ENCODE peak calls at places on chromosomes 11 and 22, in five cellular contexts. E is CD8-positive, alpha-beta T cell; U is tibial artery; G is kidney epithelial cell; H is OCI-LY7. F is an unnamed sample.

GRCh38 chr11:74311352-74311926 is at the start of gene P4HA3:
- DNase-seq in E (no peak), U (peak), H (no peak), G (no peak), F (peak)

GRCh38 chr22:24553597-24554315 is 1.2 kb downstream of the GUCD1 start:
- DNase-seq in H (peak), U (peak), E (no peak), G (no peak), F (peak)

GRCh38 chr11:114348200-114349191 is 51.8 kb downstream of the C11orf71 start:
- DNase-seq in E (no peak), U (peak), H (peak), G (peak), F (peak)

GRCh38 chr11:118652681-118653181 is 26.7 kb downstream of the TREH start:
- DNase-seq in G (no peak), H (no peak), U (no peak), E (no peak), F (no peak)

GRCh38 chr22:20039683-20040325 is 18.9 kb downstream of the TANGO2 start:
- DNase-seq in G (no peak), H (no peak), U (no peak), E (no peak), F (no peak)

GRCh38 chr11:127133061-127133460 is 132.5 kb upstream of the KIRREL3 start:
- DNase-seq in G (no peak), H (no peak), U (no peak), E (no peak), F (no peak)

GRCh38 chr11:74020537-74020936 is 11.7 kb upstream of the UCP3 start:
- DNase-seq in H (peak), G (no peak), U (no peak), E (no peak), F (no peak)

GRCh38 chr11:129960216-129961214 is 42.1 kb downstream of the PRDM10 start:
- DNase-seq in H (peak), U (no peak), G (peak), E (no peak), F (peak)

GRCh38 chr11:3795131-3796092 is 1.9 kb downstream of the NUP98 start:
- DNase-seq in E (no peak), G (no peak), U (no peak), H (no peak), F (no peak)

GRCh38 chr22:36201630-36202312 is at the start of gene APOL4:
- DNase-seq in E (no peak), U (peak), G (no peak), H (no peak), F (peak)

GRCh38 chr11:19370100-19370861 is 129.5 kb upstream of the E2F8 start:
- DNase-seq in H (no peak), U (peak), E (no peak), G (no peak), F (peak)

GRCh38 chr11:64753019-64753379 is 6.8 kb downstream of the PYGM start:
- DNase-seq in E (no peak), G (no peak), U (peak), H (no peak), F (no peak)

GRCh38 chr22:17772249-17772962 is 1.9 kb downstream of the BID start:
- DNase-seq in E (no peak), G (no peak), U (no peak), H (no peak), F (peak)

GRCh38 chr11:2531277-2531986 is 86.6 kb downstream of the KCNQ1 start:
- DNase-seq in H (peak), U (peak), E (peak), G (no peak), F (peak)

GRCh38 chr11:118046051-118046963 is 30.6 kb upstream of the TMPRSS4 start:
- DNase-seq in E (peak), U (no peak), G (no peak), H (no peak), F (no peak)

GRCh38 chr22:46537221-46537945 is at the start of gene CELSR1:
- DNase-seq in E (no peak), U (no peak), G (no peak), H (no peak), F (peak)

GRCh38 chr22:38788417-38788816 is 5.5 kb downstream of the DNAL4 start:
- DNase-seq in G (peak), U (peak), E (no peak), H (no peak), F (peak)

GRCh38 chr11:43746670-43747069 is 66.1 kb downstream of the HSD17B12 start:
- DNase-seq in H (no peak), U (no peak), G (no peak), E (no peak), F (no peak)
- TF ChIP-seq CTCF in H (no peak), U (no peak), G (no peak), E (no peak), F (no peak)

GRCh38 chr11:86043765-86044534 is 24.9 kb downstream of the PICALM start:
- DNase-seq in E (no peak), H (no peak), U (no peak), G (no peak), F (no peak)

GRCh38 chr11:86037743-86038142 is 31.1 kb downstream of the PICALM start:
- DNase-seq in U (no peak), G (no peak), E (no peak), H (no peak), F (no peak)

GRCh38 chr11:86041975-86042378 is 26.9 kb downstream of the PICALM start:
- DNase-seq in H (peak), G (peak), U (peak), E (no peak), F (peak)

GRCh38 chr11:86039094-86039493 is 29.8 kb downstream of the PICALM start:
- DNase-seq in G (no peak), H (no peak), E (no peak), U (no peak), F (no peak)

DNA sequence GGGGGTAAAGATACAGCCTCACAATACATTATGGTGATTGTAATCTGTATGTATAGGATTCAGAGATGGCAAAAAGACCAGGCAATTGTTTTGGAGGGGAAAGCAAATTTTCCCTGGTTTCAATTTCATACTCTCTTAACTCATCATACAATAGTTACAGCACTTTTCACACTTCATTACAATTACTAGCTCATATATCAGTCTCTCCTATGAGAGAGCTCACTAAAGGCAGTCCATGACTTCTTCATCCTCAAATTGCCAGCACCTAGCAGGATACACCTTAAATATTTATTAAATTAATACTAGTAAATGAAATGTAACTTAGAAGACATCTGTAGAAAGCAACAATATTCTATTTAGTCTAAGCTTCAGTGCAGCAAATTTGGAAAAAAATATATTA is 28.0 kb downstream of the PICALM start:
- DNase-seq in U (no peak), H (no peak), G (no peak), E (no peak), F (no peak)
- H3K4me3 ChIP-seq in U (peak), H (no peak), G (no peak), E (no peak), F (no peak)

DNA sequence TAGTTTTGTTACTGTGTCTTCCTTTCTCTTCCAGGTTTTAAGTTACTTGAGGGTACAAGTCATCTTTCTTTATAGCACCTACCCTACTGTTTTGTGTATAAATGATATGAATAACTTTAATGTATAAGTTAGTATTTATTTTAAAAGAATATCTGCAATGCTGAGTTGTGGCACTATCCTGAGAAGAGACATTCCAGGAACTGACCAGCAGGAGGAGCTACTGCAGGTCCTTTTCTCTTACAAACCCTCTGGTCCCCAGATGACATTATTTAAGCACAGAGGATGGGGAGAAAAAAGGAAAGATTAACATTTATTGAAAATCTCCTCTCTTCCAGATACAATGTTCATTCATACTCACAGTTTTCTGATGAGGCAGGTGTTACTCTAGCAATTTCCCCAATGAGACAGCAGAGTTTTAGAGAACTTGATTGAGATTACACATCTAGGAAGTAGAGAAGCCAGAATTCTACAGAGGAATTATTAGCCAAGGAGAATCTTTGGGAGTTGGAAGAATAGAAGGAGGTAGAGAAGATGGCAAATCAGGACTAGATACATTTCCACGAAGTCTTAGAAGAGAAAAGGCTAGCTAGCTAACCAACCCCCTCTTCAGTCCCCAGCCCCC is 541.2 kb upstream of the API5 start:
- DNase-seq in G (no peak), U (no peak), H (peak), E (no peak), F (no peak)
- TF ChIP-seq CTCF in G (peak), U (no peak), H (peak), E (no peak), F (peak)

GRCh38 chr22:23178512-23179254 is 1.6 kb upstream of the BCR start:
- DNase-seq in G (no peak), E (peak), H (peak), U (no peak), F (peak)
- H3K4me3 ChIP-seq in G (no peak), E (no peak), H (no peak), U (no peak), F (no peak)

GRCh38 chr11:22666700-22667439 is 459 bp downstream of the GAS2 start:
- DNase-seq in E (no peak), G (no peak), U (no peak), H (no peak), F (peak)

GRCh38 chr11:22671751-22672150 is 5.3 kb downstream of the GAS2 start:
- DNase-seq in H (no peak), G (no peak), U (no peak), E (no peak), F (no peak)

GRCh38 chr11:22668005-22668796 is 1.8 kb downstream of the GAS2 start:
- DNase-seq in G (no peak), E (no peak), U (no peak), H (no peak), F (no peak)

GRCh38 chr11:22669368-22669767 is 3.0 kb downstream of the GAS2 start:
- DNase-seq in H (no peak), G (no peak), U (no peak), E (no peak), F (no peak)

GRCh38 chr11:22670803-22671202 is 4.4 kb downstream of the GAS2 start:
- DNase-seq in U (no peak), G (no peak), E (no peak), H (no peak), F (no peak)
- TF ChIP-seq CTCF in U (no peak), G (peak), E (no peak), H (peak), F (no peak)

GRCh38 chr11:126100681-126101080 is 38.0 kb upstream of the CDON start:
- DNase-seq in U (no peak), H (no peak), E (no peak), G (no peak), F (no peak)
- H3K4me3 ChIP-seq in U (no peak), H (no peak), E (no peak), G (no peak), F (no peak)

DNA sequence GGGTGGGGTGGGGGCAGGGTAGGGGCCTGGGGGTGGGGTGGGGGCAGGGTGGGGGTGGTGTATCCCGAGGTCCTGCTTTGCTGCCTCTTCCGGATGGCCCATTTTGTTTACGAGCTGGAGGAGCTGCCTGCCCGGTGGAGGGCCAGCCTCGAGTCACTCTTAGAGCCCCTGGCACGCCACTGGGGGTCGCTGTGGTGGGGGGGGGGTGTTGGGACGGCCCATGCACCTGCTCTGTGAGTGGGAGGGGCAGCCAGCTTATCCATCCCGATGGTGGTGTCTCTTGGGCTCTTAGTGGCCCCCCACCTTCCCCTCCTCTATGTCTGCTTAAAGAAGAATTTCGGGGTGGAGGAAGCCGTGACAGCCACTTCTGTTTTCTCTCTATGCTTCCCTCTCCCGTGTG is 24.6 kb downstream of the MRGPRD start:
- DNase-seq in G (no peak), E (peak), U (no peak), H (peak), F (no peak)
- TF ChIP-seq CTCF in G (peak), E (no peak), U (no peak), H (peak), F (no peak)

F was measured in foreskin fibroblast.